ENCODE peak calls at places on chromosomes 3 and 15, in six cellular contexts. One of them, this sample, is unnamed. For H3K27me3, the result is how much of the 10 kb centered on the place peaks cover.

GRCh38 chr15:55197362-55197705 is 593 bp upstream of the RSL24D1 start:
- DNase-seq in GM23248: no peak
- DNase-seq in GM23338: peak
- DNase-seq in HCT116: no peak
- DNase-seq in SK-N-SH: no peak
- DNase-seq in neural progenitor cell: no peak
- DNase-seq in this sample: no peak

GRCh38 chr3:177665122-177665808 is 468.0 kb upstream of the TBL1XR1 start:
- DNase-seq in GM23248: peak
- DNase-seq in GM23338: no peak
- DNase-seq in HCT116: no peak
- DNase-seq in SK-N-SH: no peak
- DNase-seq in neural progenitor cell: no peak
- DNase-seq in this sample: no peak

GRCh38 chr3:24773798-24774197 is 279.1 kb upstream of the THRB start:
- DNase-seq in GM23248: peak
- DNase-seq in GM23338: peak
- DNase-seq in HCT116: peak
- DNase-seq in SK-N-SH: peak
- DNase-seq in neural progenitor cell: peak
- DNase-seq in this sample: peak

GRCh38 chr3:54873059-54873695 is 54.7 kb downstream of the LRTM1 start:
- DNase-seq in GM23248: peak
- DNase-seq in GM23338: no peak
- DNase-seq in HCT116: no peak
- DNase-seq in SK-N-SH: no peak
- DNase-seq in neural progenitor cell: no peak
- DNase-seq in this sample: no peak

GRCh38 chr3:127422663-127423375 is 135.0 kb upstream of the PRR20G start:
- DNase-seq in GM23248: no peak
- DNase-seq in GM23338: peak
- DNase-seq in HCT116: no peak
- DNase-seq in SK-N-SH: no peak
- DNase-seq in neural progenitor cell: peak
- DNase-seq in this sample: no peak

GRCh38 chr15:53457479-53457878 is 302.0 kb downstream of the WDR72 start:
- DNase-seq in GM23248: no peak
- DNase-seq in GM23338: no peak
- DNase-seq in HCT116: no peak
- DNase-seq in SK-N-SH: no peak
- DNase-seq in neural progenitor cell: no peak
- DNase-seq in this sample: no peak

GRCh38 chr3:128163432-128163831 is 10.2 kb downstream of the EEFSEC start:
- DNase-seq in GM23248: no peak
- DNase-seq in GM23338: no peak
- DNase-seq in HCT116: no peak
- DNase-seq in SK-N-SH: no peak
- DNase-seq in neural progenitor cell: no peak
- DNase-seq in this sample: no peak

GRCh38 chr3:57962448-57962834 is 45.8 kb upstream of the FLNB start:
- DNase-seq in GM23248: no peak
- DNase-seq in GM23338: no peak
- DNase-seq in HCT116: no peak
- DNase-seq in SK-N-SH: no peak
- DNase-seq in neural progenitor cell: no peak
- DNase-seq in this sample: no peak

GRCh38 chr3:174821477-174821876 is 37.7 kb upstream of the NAALADL2 start:
- DNase-seq in GM23248: peak
- DNase-seq in GM23338: no peak
- DNase-seq in HCT116: no peak
- DNase-seq in SK-N-SH: peak
- DNase-seq in neural progenitor cell: no peak
- DNase-seq in this sample: peak

GRCh38 chr3:71391361-71391760 is 192.2 kb downstream of the FOXP1 start:
- DNase-seq in GM23248: no peak
- DNase-seq in GM23338: no peak
- DNase-seq in HCT116: no peak
- DNase-seq in SK-N-SH: no peak
- DNase-seq in neural progenitor cell: no peak
- DNase-seq in this sample: no peak

GRCh38 chr3:183807329-183807728 is 18.0 kb downstream of the MAP6D1 start:
- DNase-seq in GM23248: no peak
- DNase-seq in GM23338: no peak
- DNase-seq in HCT116: no peak
- DNase-seq in SK-N-SH: no peak
- DNase-seq in neural progenitor cell: no peak
- DNase-seq in this sample: no peak

GRCh38 chr3:177705976-177706866 is 508.9 kb upstream of the TBL1XR1 start:
- DNase-seq in GM23248: no peak
- DNase-seq in GM23338: no peak
- DNase-seq in HCT116: no peak
- DNase-seq in SK-N-SH: no peak
- DNase-seq in neural progenitor cell: no peak
- DNase-seq in this sample: no peak

GRCh38 chr3:158642005-158642404 is 2.3 kb upstream of the GFM1 start:
- DNase-seq in GM23248: no peak
- DNase-seq in GM23338: no peak
- DNase-seq in HCT116: no peak
- DNase-seq in SK-N-SH: no peak
- DNase-seq in neural progenitor cell: no peak
- DNase-seq in this sample: no peak

GRCh38 chr15:98727115-98728040 is 79.0 kb downstream of the IGF1R start:
- DNase-seq in GM23248: peak
- DNase-seq in GM23338: peak
- DNase-seq in HCT116: peak
- DNase-seq in SK-N-SH: peak
- DNase-seq in neural progenitor cell: peak
- DNase-seq in this sample: peak

GRCh38 chr3:182331356-182331755 is 461.9 kb upstream of the ATP11B start:
- DNase-seq in GM23248: no peak
- DNase-seq in GM23338: no peak
- DNase-seq in HCT116: no peak
- DNase-seq in SK-N-SH: no peak
- DNase-seq in neural progenitor cell: no peak
- DNase-seq in this sample: no peak

GRCh38 chr3:126104742-126105605 is 21.1 kb upstream of the SLC41A3 start:
- DNase-seq in GM23248: no peak
- DNase-seq in GM23338: no peak
- DNase-seq in HCT116: no peak
- DNase-seq in SK-N-SH: no peak
- DNase-seq in neural progenitor cell: no peak
- DNase-seq in this sample: peak

GRCh38 chr3:152589644-152590043 is 245.3 kb upstream of the P2RY1 start:
- DNase-seq in GM23248: no peak
- DNase-seq in GM23338: no peak
- DNase-seq in HCT116: no peak
- DNase-seq in SK-N-SH: no peak
- DNase-seq in neural progenitor cell: no peak
- DNase-seq in this sample: no peak

GRCh38 chr3:39718674-39719595 is 90.5 kb upstream of the MYRIP start:
- DNase-seq in GM23248: peak
- DNase-seq in GM23338: no peak
- DNase-seq in HCT116: no peak
- DNase-seq in SK-N-SH: no peak
- DNase-seq in neural progenitor cell: no peak
- DNase-seq in this sample: no peak

GRCh38 chr3:72756900-72757299 is 91.3 kb downstream of the SHQ1 start:
- DNase-seq in GM23248: no peak
- DNase-seq in GM23338: no peak
- DNase-seq in HCT116: no peak
- DNase-seq in SK-N-SH: no peak
- DNase-seq in neural progenitor cell: no peak
- DNase-seq in this sample: no peak

GRCh38 chr3:128917291-128917690 is 37.9 kb downstream of the ACAD9 start:
- DNase-seq in GM23248: no peak
- DNase-seq in GM23338: no peak
- DNase-seq in HCT116: no peak
- DNase-seq in SK-N-SH: no peak
- DNase-seq in neural progenitor cell: no peak
- DNase-seq in this sample: no peak

GRCh38 chr3:39707314-39707909 is 102.0 kb upstream of the MYRIP start:
- DNase-seq in GM23248: peak
- DNase-seq in GM23338: peak
- DNase-seq in HCT116: peak
- DNase-seq in SK-N-SH: peak
- DNase-seq in neural progenitor cell: peak
- DNase-seq in this sample: peak

DNA sequence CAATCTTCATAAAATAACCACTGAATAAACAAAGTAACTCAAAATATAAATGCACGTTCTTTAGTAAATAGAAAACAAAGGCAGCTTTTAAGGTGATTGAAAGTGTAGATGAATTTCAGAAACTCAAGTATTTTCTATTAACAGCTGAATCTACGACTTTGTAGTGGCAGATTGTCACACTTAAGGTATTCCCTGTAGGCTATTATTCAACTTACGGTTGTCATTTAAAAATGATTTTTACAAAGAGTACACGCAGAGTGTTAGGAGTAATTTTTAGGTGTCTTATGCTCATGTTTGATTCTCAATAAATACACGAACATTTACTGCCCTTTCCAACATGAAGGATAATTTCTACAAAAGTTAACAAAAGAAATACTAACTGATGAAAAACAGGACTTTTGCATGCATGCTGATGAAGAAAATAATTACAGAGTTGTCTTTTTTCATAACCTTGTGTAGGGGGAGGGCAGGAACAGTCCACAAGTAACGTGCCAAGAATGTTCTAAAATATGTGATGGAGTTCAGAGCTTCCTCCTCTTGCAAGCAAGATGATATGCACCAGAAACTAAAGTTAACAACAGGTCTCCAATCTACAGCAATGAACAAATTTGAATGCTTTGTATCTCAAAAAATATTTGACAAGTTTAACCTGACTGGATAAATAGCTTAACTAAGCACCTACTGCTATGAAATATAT is 16.7 kb downstream of the DCBLD2 start:
- DNase-seq in GM23248: peak
- DNase-seq in GM23338: no peak
- DNase-seq in HCT116: no peak
- DNase-seq in SK-N-SH: no peak
- DNase-seq in neural progenitor cell: no peak
- DNase-seq in this sample: no peak
- TF ChIP-seq EZH2phosphoT487 in GM23248: no peak
- TF ChIP-seq EZH2phosphoT487 in GM23338: no peak
- TF ChIP-seq EZH2phosphoT487 in HCT116: no peak
- TF ChIP-seq EZH2phosphoT487 in SK-N-SH: no peak
- TF ChIP-seq EZH2phosphoT487 in neural progenitor cell: no peak
- TF ChIP-seq EZH2phosphoT487 in this sample: no peak

GRCh38 chr15:74225928-74226327 is 10.2 kb upstream of the CCDC33 start:
- DNase-seq in GM23248: no peak
- DNase-seq in GM23338: no peak
- DNase-seq in HCT116: no peak
- DNase-seq in SK-N-SH: no peak
- DNase-seq in neural progenitor cell: no peak
- DNase-seq in this sample: no peak

GRCh38 chr15:74228723-74229081 is 7.4 kb upstream of the CCDC33 start:
- DNase-seq in GM23248: no peak
- DNase-seq in GM23338: peak
- DNase-seq in HCT116: no peak
- DNase-seq in SK-N-SH: peak
- DNase-seq in neural progenitor cell: peak
- DNase-seq in this sample: peak

GRCh38 chr15:74229686-74230085 is 6.4 kb upstream of the CCDC33 start:
- DNase-seq in GM23248: no peak
- DNase-seq in GM23338: no peak
- DNase-seq in HCT116: no peak
- DNase-seq in SK-N-SH: no peak
- DNase-seq in neural progenitor cell: no peak
- DNase-seq in this sample: no peak

GRCh38 chr15:74226761-74227540 is 9.2 kb upstream of the CCDC33 start:
- DNase-seq in GM23248: no peak
- DNase-seq in GM23338: no peak
- DNase-seq in HCT116: no peak
- DNase-seq in SK-N-SH: no peak
- DNase-seq in neural progenitor cell: no peak
- DNase-seq in this sample: no peak

GRCh38 chr15:74227968-74228722 is 8.0 kb upstream of the CCDC33 start:
- DNase-seq in GM23248: no peak
- DNase-seq in GM23338: no peak
- DNase-seq in HCT116: no peak
- DNase-seq in SK-N-SH: no peak
- DNase-seq in neural progenitor cell: no peak
- DNase-seq in this sample: no peak
- H3K27me3 ChIP-seq in GM23248: under half
- H3K27me3 ChIP-seq in GM23338: half or more
- H3K27me3 ChIP-seq in HCT116: under half
- H3K27me3 ChIP-seq in SK-N-SH: under half
- H3K27me3 ChIP-seq in neural progenitor cell: under half
- H3K27me3 ChIP-seq in this sample: under half

GRCh38 chr3:130516645-130517512 is at the start of gene COL6A6:
- DNase-seq in GM23248: peak
- DNase-seq in GM23338: peak
- DNase-seq in HCT116: no peak
- DNase-seq in SK-N-SH: peak
- DNase-seq in neural progenitor cell: peak
- DNase-seq in this sample: peak
- H3K4me2 ChIP-seq in GM23248: peak
- H3K4me2 ChIP-seq in GM23338: peak
- H3K4me2 ChIP-seq in HCT116: no peak
- H3K4me2 ChIP-seq in SK-N-SH: no peak
- H3K4me2 ChIP-seq in neural progenitor cell: peak
- H3K4me2 ChIP-seq in this sample: peak

DNA sequence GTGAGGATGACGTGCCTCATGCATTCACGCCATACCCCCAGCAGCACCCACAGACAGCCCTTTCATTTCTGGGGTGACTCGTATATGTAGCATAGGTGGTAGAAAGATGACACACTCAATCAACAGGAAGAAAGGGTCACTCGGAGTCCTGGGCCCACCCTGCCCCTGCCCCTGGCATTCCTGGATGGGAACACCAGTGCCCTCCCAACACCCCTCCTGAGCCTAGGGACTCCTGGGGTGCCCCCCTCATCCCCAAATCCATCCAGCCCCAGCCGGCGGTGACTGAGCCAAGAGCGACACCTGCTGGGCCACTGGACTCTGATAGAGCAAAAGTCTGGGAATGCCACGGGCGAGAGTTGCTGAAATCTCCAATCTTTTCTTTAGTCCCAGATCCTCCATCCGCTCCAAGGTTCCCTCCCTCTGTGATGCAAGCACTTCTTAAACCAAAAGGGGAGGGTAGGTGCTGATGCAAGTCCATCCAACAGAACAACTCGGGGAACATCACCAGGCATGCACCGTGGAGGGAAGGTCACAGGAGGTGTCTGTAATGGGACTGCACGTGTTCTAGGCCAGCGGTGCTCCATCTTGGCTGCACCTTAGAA is 31.1 kb downstream of the ACAN start:
- DNase-seq in GM23248: peak
- DNase-seq in GM23338: peak
- DNase-seq in HCT116: peak
- DNase-seq in SK-N-SH: peak
- DNase-seq in neural progenitor cell: peak
- DNase-seq in this sample: peak
- TF ChIP-seq EZH2phosphoT487 in GM23248: no peak
- TF ChIP-seq EZH2phosphoT487 in GM23338: no peak
- TF ChIP-seq EZH2phosphoT487 in HCT116: no peak
- TF ChIP-seq EZH2phosphoT487 in SK-N-SH: no peak
- TF ChIP-seq EZH2phosphoT487 in neural progenitor cell: no peak
- TF ChIP-seq EZH2phosphoT487 in this sample: no peak